ENCODE peak calls at places on chromosomes 12 and 14, in seven cellular contexts. D is NCI-H1694 treated with DMSO at 0.1 percent for 48 hours, X is astrocyte of the spinal cord, Q is GM12865, L is DMS 273 treated with DMSO at 0.1 percent for 48 hours, F is D721Med, G is Right ventricle myocardium superior. N is an unnamed sample.

GRCh38 chr14:70422538-70422937 is 5.6 kb upstream of the SYNJ2BP start:
- DNase-seq in D (no peak), L (no peak), X (no peak), F (no peak), Q (no peak), G (no peak), N (no peak)

GRCh38 chr14:84857571-84857970 is 672.4 kb upstream of the FLRT2 start:
- DNase-seq in Q (no peak), L (no peak), G (no peak), X (no peak), D (no peak), F (no peak), N (no peak)

GRCh38 chr12:91577586-91578539 is 395.2 kb upstream of the DCN start:
- DNase-seq in F (no peak), G (no peak), L (no peak), Q (peak; percentile 18), X (peak; percentile 45), D (peak; percentile 30), N (peak; percentile 2)

GRCh38 chr12:43210437-43211197 is 341.4 kb downstream of the ADAMTS20 start:
- DNase-seq in Q (peak; percentile 68), D (no peak), X (peak; percentile 91), L (no peak), F (no peak), G (no peak), N (no peak)

GRCh38 chr14:69673099-69673498 is 61.7 kb downstream of the SUSD6 start:
- DNase-seq in L (no peak), X (no peak), G (no peak), F (no peak), D (no peak), Q (peak; percentile 84), N (no peak)

GRCh38 chr12:108881953-108882352 is 2.1 kb downstream of the DAO start:
- DNase-seq in L (no peak), Q (no peak), D (no peak), F (no peak), X (no peak), G (no peak), N (no peak)

GRCh38 chr12:52268212-52268611 is 6.2 kb upstream of the KRT86 start:
- DNase-seq in D (no peak), L (no peak), Q (no peak), X (peak; percentile 31), F (no peak), G (no peak), N (no peak)

GRCh38 chr12:80937391-80938238 is at the start of gene LIN7A:
- DNase-seq in D (no peak), L (peak; percentile 43), Q (peak; percentile 13), F (no peak), X (peak; percentile 62), G (peak; percentile 77), N (no peak)

GRCh38 chr14:101226603-101227425 is 323.3 kb upstream of the RTL1 start:
- DNase-seq in D (no peak), G (no peak), F (no peak), Q (no peak), L (no peak), X (no peak), N (no peak)

GRCh38 chr14:91573894-91574837 is 64.1 kb upstream of the PPP4R3A start:
- DNase-seq in Q (peak; percentile 19), G (peak; percentile 50), F (peak; percentile 28), D (peak; percentile 87), X (peak; percentile 18), L (no peak), N (peak; percentile 15)

GRCh38 chr12:100539209-100539608 is 34.3 kb upstream of the GAS2L3 start:
- DNase-seq in D (no peak), F (no peak), G (no peak), Q (peak; percentile 34), X (peak; percentile 43), L (no peak), N (peak; percentile 29)

GRCh38 chr12:106131671-106132070 is 7.1 kb downstream of the NUAK1 start:
- DNase-seq in Q (no peak), F (no peak), G (no peak), L (no peak), X (peak; percentile 43), D (no peak), N (no peak)

GRCh38 chr14:37889087-37889486 is 293.7 kb downstream of the TTC6 start:
- DNase-seq in G (peak; percentile 44), L (peak; percentile 14), X (peak; percentile 14), F (no peak), D (peak; percentile 20), Q (no peak), N (no peak)

GRCh38 chr12:119902084-119902509 is 25.0 kb upstream of the CIT start:
- DNase-seq in G (peak; percentile 48), L (peak; percentile 43), X (peak; percentile 76), F (peak; percentile 49), D (peak; percentile 84), Q (peak; percentile 81), N (peak; percentile 84)

GRCh38 chr14:99395904-99396530 is 84.6 kb downstream of the SETD3 start:
- DNase-seq in Q (no peak), X (peak; percentile 83), D (peak; percentile 52), L (no peak), G (no peak), F (no peak), N (no peak)

GRCh38 chr12:110073049-110073831 is 24.9 kb upstream of the C12orf76 start:
- DNase-seq in G (peak; percentile 58), D (peak; percentile 13), X (no peak), F (no peak), L (no peak), Q (peak; percentile 12), N (no peak)

GRCh38 chr14:52012635-52013034 is 23.3 kb downstream of the RTRAF start:
- DNase-seq in G (peak; percentile 83), F (no peak), X (peak; percentile 58), Q (no peak), D (no peak), L (no peak), N (no peak)

GRCh38 chr14:38788060-38788459 is 315.0 kb downstream of the SEC23A start:
- DNase-seq in D (no peak), L (no peak), X (no peak), F (no peak), Q (no peak), G (no peak), N (no peak)

GRCh38 chr12:47088021-47088944 is 8.5 kb upstream of the AMIGO2 start:
- DNase-seq in Q (no peak), F (no peak), X (no peak), G (no peak), D (no peak), L (no peak), N (no peak)

GRCh38 chr12:51364026-51364425 is 17.5 kb upstream of the CELA1 start:
- DNase-seq in L (no peak), F (no peak), G (no peak), X (no peak), D (no peak), Q (no peak), N (no peak)

GRCh38 chr14:101813833-101814232 is 52.3 kb downstream of the PPP2R5C start:
- DNase-seq in D (no peak), Q (no peak), X (no peak), F (no peak), L (no peak), G (no peak), N (no peak)

GRCh38 chr14:77012193-77012592 is 16.3 kb downstream of the IRF2BPL start:
- DNase-seq in Q (no peak), X (no peak), D (no peak), G (no peak), L (no peak), F (no peak), N (no peak)

GRCh38 chr12:90572778-90573177 is 382.2 kb downstream of the CCER1 start:
- DNase-seq in G (no peak), L (no peak), F (no peak), D (no peak), X (no peak), Q (no peak), N (no peak)

GRCh38 chr12:66365718-66366485 is 63.6 kb downstream of the HELB start:
- DNase-seq in G (no peak), D (no peak), F (no peak), L (no peak), Q (no peak), X (no peak), N (no peak)

GRCh38 chr12:105337391-105337790 is 6.9 kb downstream of the C12orf75 start:
- DNase-seq in X (no peak), G (no peak), Q (no peak), D (no peak), F (no peak), L (no peak), N (no peak)

GRCh38 chr14:86802726-86803125 is 1190.3 kb downstream of the GALC start:
- DNase-seq in Q (no peak), F (no peak), X (peak; percentile 5), L (no peak), D (no peak), G (no peak), N (no peak)

GRCh38 chr14:58607131-58607531 is 30.6 kb upstream of the DACT1 start:
- DNase-seq in F (no peak), X (no peak), L (no peak), D (no peak), G (no peak), Q (no peak), N (no peak)

GRCh38 chr14:82398313-82398712 is 864.7 kb upstream of the SEL1L start:
- DNase-seq in G (no peak), L (no peak), F (no peak), D (no peak), Q (no peak), X (no peak), N (no peak)

N was measured in erythroblast.